ENCODE peak calls at places on chromosomes 13 and 19, in six cellular contexts. One of them, this sample, is unnamed.
A peak's percentile ranks its signal among the peaks of the same experiment; 100 is the strongest.

GRCh38 chr13:112057736-112058518 is 9.0 kb upstream of the SOX1 start:
- DNase-seq in left ventricle myocardium inferior: no peak
- DNase-seq in tibial artery: no peak
- DNase-seq in SK-N-SH: no peak
- DNase-seq in RWPE2: no peak
- DNase-seq in astrocyte: no peak
- DNase-seq in this sample: no peak

GRCh38 chr13:40466271-40466670 is 200.2 kb downstream of the FOXO1 start:
- DNase-seq in SK-N-SH: no peak
- DNase-seq in astrocyte: no peak
- DNase-seq in RWPE2: no peak
- DNase-seq in left ventricle myocardium inferior: no peak
- DNase-seq in tibial artery: no peak
- DNase-seq in this sample: no peak

GRCh38 chr13:85728831-85729230 is 70.4 kb downstream of the SLITRK6 start:
- DNase-seq in astrocyte: peak; percentile 3
- DNase-seq in RWPE2: no peak
- DNase-seq in tibial artery: no peak
- DNase-seq in left ventricle myocardium inferior: no peak
- DNase-seq in SK-N-SH: no peak
- DNase-seq in this sample: no peak

GRCh38 chr19:41195675-41196497 is 2.9 kb downstream of the CYP2S1 start:
- DNase-seq in SK-N-SH: no peak
- DNase-seq in tibial artery: no peak
- DNase-seq in left ventricle myocardium inferior: no peak
- DNase-seq in astrocyte: no peak
- DNase-seq in RWPE2: no peak
- DNase-seq in this sample: no peak

GRCh38 chr13:111632906-111633305 is 312.5 kb downstream of the TEX29 start:
- DNase-seq in RWPE2: no peak
- DNase-seq in left ventricle myocardium inferior: no peak
- DNase-seq in tibial artery: no peak
- DNase-seq in SK-N-SH: no peak
- DNase-seq in astrocyte: no peak
- DNase-seq in this sample: no peak

GRCh38 chr19:51370230-51370629 is 1.4 kb upstream of the CLDND2 start:
- DNase-seq in tibial artery: no peak
- DNase-seq in astrocyte: no peak
- DNase-seq in left ventricle myocardium inferior: no peak
- DNase-seq in SK-N-SH: no peak
- DNase-seq in RWPE2: no peak
- DNase-seq in this sample: no peak

GRCh38 chr19:38210458-38210987 is 13.5 kb downstream of the DPF1 start:
- DNase-seq in tibial artery: no peak
- DNase-seq in astrocyte: no peak
- DNase-seq in RWPE2: no peak
- DNase-seq in SK-N-SH: peak; percentile 95
- DNase-seq in left ventricle myocardium inferior: peak; percentile 74
- DNase-seq in this sample: peak; percentile 90

GRCh38 chr13:19860884-19861655 is 2.4 kb downstream of the ZMYM5 start:
- DNase-seq in SK-N-SH: no peak
- DNase-seq in left ventricle myocardium inferior: no peak
- DNase-seq in tibial artery: no peak
- DNase-seq in astrocyte: peak; percentile 52
- DNase-seq in RWPE2: no peak
- DNase-seq in this sample: no peak

GRCh38 chr13:19048381-19048780 is 133.2 kb downstream of the TUBA3C start:
- DNase-seq in SK-N-SH: no peak
- DNase-seq in tibial artery: no peak
- DNase-seq in RWPE2: no peak
- DNase-seq in astrocyte: no peak
- DNase-seq in left ventricle myocardium inferior: no peak
- DNase-seq in this sample: no peak

GRCh38 chr19:56066152-56067023 is 54.7 kb downstream of the ZNF787 start:
- DNase-seq in astrocyte: no peak
- DNase-seq in RWPE2: no peak
- DNase-seq in left ventricle myocardium inferior: peak; percentile 61
- DNase-seq in tibial artery: no peak
- DNase-seq in SK-N-SH: peak; percentile 89
- DNase-seq in this sample: peak; percentile 77

GRCh38 chr13:109684836-109685602 is 101.4 kb downstream of the IRS2 start:
- DNase-seq in astrocyte: no peak
- DNase-seq in tibial artery: no peak
- DNase-seq in RWPE2: no peak
- DNase-seq in left ventricle myocardium inferior: peak; percentile 30
- DNase-seq in SK-N-SH: no peak
- DNase-seq in this sample: peak; percentile 31

GRCh38 chr19:4579389-4579788 is 19.9 kb upstream of the SEMA6B start:
- DNase-seq in RWPE2: no peak
- DNase-seq in tibial artery: no peak
- DNase-seq in SK-N-SH: peak; percentile 29
- DNase-seq in astrocyte: no peak
- DNase-seq in left ventricle myocardium inferior: no peak
- DNase-seq in this sample: no peak

GRCh38 chr19:50258918-50259372 is 55.5 kb downstream of the MYH14 start:
- DNase-seq in tibial artery: no peak
- DNase-seq in SK-N-SH: peak; percentile 71
- DNase-seq in RWPE2: no peak
- DNase-seq in astrocyte: no peak
- DNase-seq in left ventricle myocardium inferior: no peak
- DNase-seq in this sample: no peak

GRCh38 chr19:50263176-50263575 is 59.8 kb downstream of the MYH14 start:
- DNase-seq in SK-N-SH: no peak
- DNase-seq in tibial artery: no peak
- DNase-seq in left ventricle myocardium inferior: no peak
- DNase-seq in RWPE2: no peak
- DNase-seq in astrocyte: no peak
- DNase-seq in this sample: no peak

GRCh38 chr19:50264483-50265186 is 61.2 kb downstream of the MYH14 start:
- DNase-seq in left ventricle myocardium inferior: no peak
- DNase-seq in astrocyte: no peak
- DNase-seq in tibial artery: no peak
- DNase-seq in SK-N-SH: no peak
- DNase-seq in RWPE2: no peak
- DNase-seq in this sample: no peak

GRCh38 chr19:50257141-50257540 is 53.7 kb downstream of the MYH14 start:
- DNase-seq in astrocyte: no peak
- DNase-seq in left ventricle myocardium inferior: no peak
- DNase-seq in SK-N-SH: no peak
- DNase-seq in RWPE2: no peak
- DNase-seq in tibial artery: no peak
- DNase-seq in this sample: no peak

GRCh38 chr19:50261446-50261970 is 58.1 kb downstream of the MYH14 start:
- DNase-seq in SK-N-SH: no peak
- DNase-seq in astrocyte: no peak
- DNase-seq in tibial artery: no peak
- DNase-seq in RWPE2: no peak
- DNase-seq in left ventricle myocardium inferior: no peak
- DNase-seq in this sample: no peak
- H3K4me3 ChIP-seq in SK-N-SH: no peak overlapping the region
- H3K4me3 ChIP-seq in astrocyte: no peak overlapping the region
- H3K4me3 ChIP-seq in tibial artery: no peak overlapping the region
- H3K4me3 ChIP-seq in RWPE2: no peak overlapping the region
- H3K4me3 ChIP-seq in left ventricle myocardium inferior: no peak overlapping the region
- H3K4me3 ChIP-seq in this sample: no peak overlapping the region

DNA sequence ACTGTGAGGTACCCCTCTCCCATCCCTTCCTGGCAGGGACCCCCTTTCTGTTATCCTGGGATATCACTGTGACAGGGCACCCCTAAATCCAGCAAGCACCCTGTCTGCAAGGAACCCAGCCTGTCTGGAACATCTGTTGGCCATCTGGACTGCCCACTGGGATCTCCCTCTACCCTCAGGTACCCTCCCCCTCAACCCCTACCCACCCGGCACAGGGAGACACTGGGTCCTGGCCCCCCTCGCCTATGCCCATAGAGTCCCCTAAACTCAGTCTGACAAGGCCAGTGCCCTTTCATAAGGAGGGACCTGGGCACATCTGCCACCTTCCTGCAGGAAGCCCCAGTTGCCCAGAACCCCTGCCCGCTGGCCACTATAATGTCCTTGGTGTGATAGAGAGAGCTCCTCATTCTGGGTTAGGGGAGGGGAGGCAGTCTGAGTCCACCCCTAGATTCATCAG is 2.8 kb upstream of the SLC27A5 start:
- DNase-seq in SK-N-SH: peak; percentile 66
- DNase-seq in RWPE2: no peak
- DNase-seq in left ventricle myocardium inferior: no peak
- DNase-seq in astrocyte: no peak
- DNase-seq in tibial artery: no peak
- DNase-seq in this sample: no peak
- H3K4me1 ChIP-seq in SK-N-SH: no peaks in the 10 kb centered on the region
- H3K4me1 ChIP-seq in RWPE2: peaks cover 3% of the 10 kb centered on the region
- H3K4me1 ChIP-seq in left ventricle myocardium inferior: peaks cover 63% of the 10 kb centered on the region
- H3K4me1 ChIP-seq in astrocyte: peaks cover 16% of the 10 kb centered on the region
- H3K4me1 ChIP-seq in tibial artery: peaks cover 55% of the 10 kb centered on the region
- H3K4me1 ChIP-seq in this sample: no peaks in the 10 kb centered on the region

GRCh38 chr13:45850020-45850613 is 1.4 kb downstream of the SIAH3 start:
- DNase-seq in left ventricle myocardium inferior: no peak
- DNase-seq in RWPE2: no peak
- DNase-seq in tibial artery: no peak
- DNase-seq in SK-N-SH: peak; percentile 42
- DNase-seq in astrocyte: no peak
- DNase-seq in this sample: no peak
- H3K27me3 ChIP-seq in left ventricle myocardium inferior: peaks cover 81% of the 10 kb centered on the region
- H3K27me3 ChIP-seq in RWPE2: peaks cover 8% of the 10 kb centered on the region
- H3K27me3 ChIP-seq in tibial artery: peaks cover 68% of the 10 kb centered on the region
- H3K27me3 ChIP-seq in SK-N-SH: peaks cover 22% of the 10 kb centered on the region
- H3K27me3 ChIP-seq in astrocyte: peaks cover 43% of the 10 kb centered on the region
- H3K27me3 ChIP-seq in this sample: peaks cover 52% of the 10 kb centered on the region

DNA sequence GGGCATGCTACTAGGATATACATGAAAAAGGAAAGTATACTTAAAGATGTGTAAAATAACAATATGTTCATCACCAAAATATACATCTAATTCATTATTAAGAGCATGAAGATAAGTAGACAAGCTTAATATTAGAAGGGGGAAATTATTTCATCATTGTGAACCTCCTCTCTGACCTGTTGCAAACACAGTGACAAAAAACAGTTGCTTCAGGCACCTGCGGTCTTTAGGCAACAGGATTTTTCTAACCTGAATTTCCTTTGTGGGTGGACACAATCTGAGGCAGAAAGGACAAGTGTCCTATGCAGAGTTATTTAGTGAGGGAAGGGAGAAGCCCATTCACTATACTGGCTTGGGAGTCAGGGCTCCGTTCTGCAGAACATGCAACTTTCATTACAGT is 6.3 kb downstream of the FREM2 start:
- DNase-seq in left ventricle myocardium inferior: no peak
- DNase-seq in astrocyte: no peak
- DNase-seq in RWPE2: no peak
- DNase-seq in SK-N-SH: no peak
- DNase-seq in tibial artery: no peak
- DNase-seq in this sample: no peak
- H3K4me3 ChIP-seq in left ventricle myocardium inferior: no peak overlapping the region
- H3K4me3 ChIP-seq in astrocyte: no peak overlapping the region
- H3K4me3 ChIP-seq in RWPE2: no peak overlapping the region
- H3K4me3 ChIP-seq in SK-N-SH: no peak overlapping the region
- H3K4me3 ChIP-seq in tibial artery: no peak overlapping the region
- H3K4me3 ChIP-seq in this sample: no peak overlapping the region

GRCh38 chr19:10762656-10763055 is 44.8 kb downstream of the DNM2 start:
- DNase-seq in left ventricle myocardium inferior: peak; percentile 53
- DNase-seq in tibial artery: no peak
- DNase-seq in astrocyte: no peak
- DNase-seq in RWPE2: no peak
- DNase-seq in SK-N-SH: no peak
- DNase-seq in this sample: no peak

GRCh38 chr19:10764340-10764894 is 46.5 kb downstream of the DNM2 start:
- DNase-seq in SK-N-SH: no peak
- DNase-seq in left ventricle myocardium inferior: no peak
- DNase-seq in astrocyte: no peak
- DNase-seq in RWPE2: no peak
- DNase-seq in tibial artery: no peak
- DNase-seq in this sample: no peak

GRCh38 chr19:10761443-10762242 is 43.8 kb downstream of the DNM2 start:
- DNase-seq in left ventricle myocardium inferior: no peak
- DNase-seq in tibial artery: no peak
- DNase-seq in astrocyte: no peak
- DNase-seq in SK-N-SH: no peak
- DNase-seq in RWPE2: no peak
- DNase-seq in this sample: no peak

GRCh38 chr19:10763399-10763798 is 45.5 kb downstream of the DNM2 start:
- DNase-seq in SK-N-SH: no peak
- DNase-seq in astrocyte: no peak
- DNase-seq in tibial artery: no peak
- DNase-seq in left ventricle myocardium inferior: no peak
- DNase-seq in RWPE2: no peak
- DNase-seq in this sample: no peak

GRCh38 chr19:10763828-10764339 is 46.0 kb downstream of the DNM2 start:
- DNase-seq in astrocyte: no peak
- DNase-seq in tibial artery: no peak
- DNase-seq in RWPE2: no peak
- DNase-seq in left ventricle myocardium inferior: no peak
- DNase-seq in SK-N-SH: no peak
- DNase-seq in this sample: no peak
- H3K4me1 ChIP-seq in astrocyte: peaks cover 13% of the 10 kb centered on the region
- H3K4me1 ChIP-seq in tibial artery: peaks cover 46% of the 10 kb centered on the region
- H3K4me1 ChIP-seq in RWPE2: peaks cover 4% of the 10 kb centered on the region
- H3K4me1 ChIP-seq in left ventricle myocardium inferior: peaks cover 100% of the 10 kb centered on the region
- H3K4me1 ChIP-seq in SK-N-SH: peaks cover 11% of the 10 kb centered on the region
- H3K4me1 ChIP-seq in this sample: peaks cover 12% of the 10 kb centered on the region

GRCh38 chr19:1456121-1456900 is 6.4 kb downstream of the APC2 start:
- DNase-seq in RWPE2: no peak
- DNase-seq in SK-N-SH: no peak
- DNase-seq in left ventricle myocardium inferior: no peak
- DNase-seq in astrocyte: no peak
- DNase-seq in tibial artery: no peak
- DNase-seq in this sample: no peak

GRCh38 chr19:1455336-1456120 is 5.6 kb downstream of the APC2 start:
- DNase-seq in left ventricle myocardium inferior: no peak
- DNase-seq in astrocyte: no peak
- DNase-seq in SK-N-SH: peak; percentile 94
- DNase-seq in tibial artery: no peak
- DNase-seq in RWPE2: no peak
- DNase-seq in this sample: peak; percentile 88

GRCh38 chr19:1453525-1454371 is 3.8 kb downstream of the APC2 start:
- DNase-seq in RWPE2: no peak
- DNase-seq in astrocyte: no peak
- DNase-seq in tibial artery: no peak
- DNase-seq in left ventricle myocardium inferior: no peak
- DNase-seq in SK-N-SH: peak; percentile 75
- DNase-seq in this sample: peak; percentile 89

GRCh38 chr19:1452802-1453524 is 3.0 kb downstream of the APC2 start:
- DNase-seq in SK-N-SH: no peak
- DNase-seq in left ventricle myocardium inferior: no peak
- DNase-seq in astrocyte: no peak
- DNase-seq in RWPE2: no peak
- DNase-seq in tibial artery: no peak
- DNase-seq in this sample: no peak

GRCh38 chr19:1455002-1455335 is 5.0 kb downstream of the APC2 start:
- DNase-seq in tibial artery: no peak
- DNase-seq in astrocyte: no peak
- DNase-seq in SK-N-SH: no peak
- DNase-seq in left ventricle myocardium inferior: no peak
- DNase-seq in RWPE2: no peak
- DNase-seq in this sample: no peak
- H3K27me3 ChIP-seq in tibial artery: peaks cover 89% of the 10 kb centered on the region
- H3K27me3 ChIP-seq in astrocyte: peaks cover 29% of the 10 kb centered on the region
- H3K27me3 ChIP-seq in SK-N-SH: no peaks in the 10 kb centered on the region
- H3K27me3 ChIP-seq in left ventricle myocardium inferior: peaks cover 86% of the 10 kb centered on the region
- H3K27me3 ChIP-seq in RWPE2: peaks cover 58% of the 10 kb centered on the region
- H3K27me3 ChIP-seq in this sample: no peaks in the 10 kb centered on the region

This sample was measured in BE2C.